ENCODE peak calls at places on chromosomes 3 and 15, in nine cellular contexts. One of them, this sample, is unnamed.

GRCh38 chr15:84654689-84655453 is 788 bp upstream of the WDR73 start:
- DNase-seq in fibroblast of villous mesenchyme: peak
- DNase-seq in fibroblast of lung: peak
- DNase-seq in endothelial cell: peak
- DNase-seq in progenitor cell of endocrine pancreas: peak
- DNase-seq in B cell: peak
- DNase-seq in GM06990: peak
- DNase-seq in A549: peak
- DNase-seq in astrocyte of the cerebellum: peak
- DNase-seq in this sample: peak

GRCh38 chr15:31397851-31398661 is 71.4 kb downstream of the KLF13 start:
- DNase-seq in B cell: no peak
- DNase-seq in astrocyte of the cerebellum: no peak
- DNase-seq in GM06990: no peak
- DNase-seq in fibroblast of lung: no peak
- DNase-seq in A549: no peak
- DNase-seq in fibroblast of villous mesenchyme: peak
- DNase-seq in endothelial cell: no peak
- DNase-seq in progenitor cell of endocrine pancreas: no peak
- DNase-seq in this sample: peak

GRCh38 chr15:64571857-64572291 is 111.5 kb downstream of the ZNF609 start:
- DNase-seq in fibroblast of lung: no peak
- DNase-seq in astrocyte of the cerebellum: no peak
- DNase-seq in progenitor cell of endocrine pancreas: no peak
- DNase-seq in B cell: peak
- DNase-seq in A549: no peak
- DNase-seq in endothelial cell: no peak
- DNase-seq in fibroblast of villous mesenchyme: no peak
- DNase-seq in GM06990: peak
- DNase-seq in this sample: peak

GRCh38 chr3:57927916-57928315 is 80.3 kb upstream of the FLNB start:
- DNase-seq in astrocyte of the cerebellum: no peak
- DNase-seq in fibroblast of villous mesenchyme: peak
- DNase-seq in GM06990: no peak
- DNase-seq in A549: no peak
- DNase-seq in endothelial cell: no peak
- DNase-seq in progenitor cell of endocrine pancreas: no peak
- DNase-seq in fibroblast of lung: no peak
- DNase-seq in B cell: no peak
- DNase-seq in this sample: no peak

GRCh38 chr3:58581328-58582091 is 4.3 kb upstream of the FAM107A start:
- DNase-seq in GM06990: no peak
- DNase-seq in B cell: no peak
- DNase-seq in endothelial cell: no peak
- DNase-seq in A549: no peak
- DNase-seq in progenitor cell of endocrine pancreas: no peak
- DNase-seq in fibroblast of lung: no peak
- DNase-seq in astrocyte of the cerebellum: peak
- DNase-seq in fibroblast of villous mesenchyme: no peak
- DNase-seq in this sample: no peak

GRCh38 chr3:174419216-174419615 is 439.9 kb upstream of the NAALADL2 start:
- DNase-seq in B cell: no peak
- DNase-seq in astrocyte of the cerebellum: no peak
- DNase-seq in progenitor cell of endocrine pancreas: no peak
- DNase-seq in fibroblast of lung: no peak
- DNase-seq in A549: no peak
- DNase-seq in endothelial cell: no peak
- DNase-seq in fibroblast of villous mesenchyme: no peak
- DNase-seq in GM06990: no peak
- DNase-seq in this sample: no peak

GRCh38 chr15:34365836-34366235 is 1.2 kb downstream of the LPCAT4 start:
- DNase-seq in GM06990: no peak
- DNase-seq in astrocyte of the cerebellum: no peak
- DNase-seq in fibroblast of villous mesenchyme: no peak
- DNase-seq in endothelial cell: no peak
- DNase-seq in progenitor cell of endocrine pancreas: no peak
- DNase-seq in fibroblast of lung: no peak
- DNase-seq in A549: no peak
- DNase-seq in B cell: no peak
- DNase-seq in this sample: no peak

GRCh38 chr3:8441969-8442559 is 59.6 kb upstream of the LMCD1 start:
- DNase-seq in fibroblast of lung: peak
- DNase-seq in endothelial cell: peak
- DNase-seq in progenitor cell of endocrine pancreas: peak
- DNase-seq in fibroblast of villous mesenchyme: peak
- DNase-seq in astrocyte of the cerebellum: peak
- DNase-seq in GM06990: no peak
- DNase-seq in B cell: no peak
- DNase-seq in A549: peak
- DNase-seq in this sample: peak

GRCh38 chr3:121295966-121296365 is 249.8 kb downstream of the POLQ start:
- DNase-seq in GM06990: no peak
- DNase-seq in progenitor cell of endocrine pancreas: no peak
- DNase-seq in B cell: no peak
- DNase-seq in astrocyte of the cerebellum: no peak
- DNase-seq in A549: no peak
- DNase-seq in fibroblast of villous mesenchyme: peak
- DNase-seq in endothelial cell: no peak
- DNase-seq in fibroblast of lung: peak
- DNase-seq in this sample: no peak

GRCh38 chr3:193912621-193913178 is 223.2 kb upstream of the HES1 start:
- DNase-seq in endothelial cell: no peak
- DNase-seq in fibroblast of lung: no peak
- DNase-seq in progenitor cell of endocrine pancreas: no peak
- DNase-seq in B cell: no peak
- DNase-seq in A549: no peak
- DNase-seq in GM06990: no peak
- DNase-seq in fibroblast of villous mesenchyme: no peak
- DNase-seq in astrocyte of the cerebellum: no peak
- DNase-seq in this sample: no peak

GRCh38 chr3:184230603-184231528 is 1.5 kb downstream of the VWA5B2 start:
- DNase-seq in astrocyte of the cerebellum: no peak
- DNase-seq in A549: no peak
- DNase-seq in endothelial cell: no peak
- DNase-seq in GM06990: no peak
- DNase-seq in fibroblast of lung: no peak
- DNase-seq in B cell: no peak
- DNase-seq in progenitor cell of endocrine pancreas: no peak
- DNase-seq in fibroblast of villous mesenchyme: no peak
- DNase-seq in this sample: peak

GRCh38 chr3:189049458-189050231 is 122.1 kb upstream of the TPRG1 start:
- DNase-seq in A549: no peak
- DNase-seq in fibroblast of lung: no peak
- DNase-seq in astrocyte of the cerebellum: no peak
- DNase-seq in B cell: no peak
- DNase-seq in endothelial cell: no peak
- DNase-seq in progenitor cell of endocrine pancreas: no peak
- DNase-seq in fibroblast of villous mesenchyme: no peak
- DNase-seq in GM06990: no peak
- DNase-seq in this sample: no peak

GRCh38 chr15:66651913-66652642 is 50.0 kb upstream of the SMAD6 start:
- DNase-seq in astrocyte of the cerebellum: no peak
- DNase-seq in fibroblast of villous mesenchyme: no peak
- DNase-seq in GM06990: no peak
- DNase-seq in endothelial cell: no peak
- DNase-seq in progenitor cell of endocrine pancreas: no peak
- DNase-seq in fibroblast of lung: no peak
- DNase-seq in A549: no peak
- DNase-seq in B cell: no peak
- DNase-seq in this sample: no peak

GRCh38 chr3:79724206-79724605 is 43.6 kb downstream of the ROBO1 start:
- DNase-seq in fibroblast of lung: no peak
- DNase-seq in progenitor cell of endocrine pancreas: no peak
- DNase-seq in fibroblast of villous mesenchyme: no peak
- DNase-seq in GM06990: no peak
- DNase-seq in A549: no peak
- DNase-seq in astrocyte of the cerebellum: no peak
- DNase-seq in endothelial cell: peak
- DNase-seq in B cell: no peak
- DNase-seq in this sample: no peak

GRCh38 chr3:122793568-122794416 is at the start of gene HSPBAP1:
- DNase-seq in A549: peak
- DNase-seq in fibroblast of villous mesenchyme: peak
- DNase-seq in B cell: peak
- DNase-seq in fibroblast of lung: peak
- DNase-seq in progenitor cell of endocrine pancreas: peak
- DNase-seq in GM06990: peak
- DNase-seq in endothelial cell: peak
- DNase-seq in astrocyte of the cerebellum: peak
- DNase-seq in this sample: peak

GRCh38 chr3:39869890-39870289 is 60.5 kb downstream of the MYRIP start:
- DNase-seq in B cell: no peak
- DNase-seq in A549: no peak
- DNase-seq in fibroblast of villous mesenchyme: no peak
- DNase-seq in progenitor cell of endocrine pancreas: no peak
- DNase-seq in astrocyte of the cerebellum: no peak
- DNase-seq in fibroblast of lung: no peak
- DNase-seq in endothelial cell: no peak
- DNase-seq in GM06990: no peak
- DNase-seq in this sample: no peak

GRCh38 chr3:13133471-13133981 is 60.3 kb upstream of the IQSEC1 start:
- DNase-seq in fibroblast of villous mesenchyme: no peak
- DNase-seq in GM06990: no peak
- DNase-seq in endothelial cell: no peak
- DNase-seq in B cell: no peak
- DNase-seq in astrocyte of the cerebellum: no peak
- DNase-seq in progenitor cell of endocrine pancreas: no peak
- DNase-seq in A549: no peak
- DNase-seq in fibroblast of lung: no peak
- DNase-seq in this sample: no peak

GRCh38 chr3:77563012-77563411 is 523.1 kb downstream of the ROBO2 start:
- DNase-seq in endothelial cell: no peak
- DNase-seq in B cell: no peak
- DNase-seq in A549: no peak
- DNase-seq in GM06990: no peak
- DNase-seq in astrocyte of the cerebellum: no peak
- DNase-seq in fibroblast of lung: no peak
- DNase-seq in progenitor cell of endocrine pancreas: no peak
- DNase-seq in fibroblast of villous mesenchyme: no peak
- DNase-seq in this sample: no peak

GRCh38 chr15:51030649-51031316 is 63.9 kb downstream of the TNFAIP8L3 start:
- DNase-seq in fibroblast of lung: peak
- DNase-seq in progenitor cell of endocrine pancreas: no peak
- DNase-seq in endothelial cell: no peak
- DNase-seq in astrocyte of the cerebellum: no peak
- DNase-seq in B cell: no peak
- DNase-seq in GM06990: no peak
- DNase-seq in fibroblast of villous mesenchyme: peak
- DNase-seq in A549: peak
- DNase-seq in this sample: no peak

DNA sequence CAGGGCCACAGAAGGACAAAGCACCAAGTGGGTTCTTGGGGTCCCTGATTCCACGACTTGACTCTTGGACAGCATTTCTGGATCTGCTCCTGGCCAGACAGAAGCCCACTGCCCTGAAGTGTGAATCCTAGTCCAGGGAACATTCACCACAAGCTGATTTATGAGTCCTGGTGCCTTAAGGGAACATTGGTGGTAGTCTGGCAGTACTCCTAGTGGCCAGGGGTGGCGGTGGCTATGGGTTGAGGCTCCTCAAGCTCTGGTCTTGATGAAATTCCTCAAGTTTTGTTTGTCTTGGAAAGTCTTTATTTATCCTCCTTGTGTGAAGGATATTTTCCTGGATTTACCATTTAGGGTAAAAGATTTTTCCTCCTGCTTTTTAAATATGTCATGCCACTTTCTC is 307.5 kb downstream of the PYDC2 start:
- DNase-seq in GM06990: no peak
- DNase-seq in B cell: no peak
- DNase-seq in A549: no peak
- DNase-seq in fibroblast of lung: no peak
- DNase-seq in endothelial cell: no peak
- DNase-seq in fibroblast of villous mesenchyme: no peak
- DNase-seq in astrocyte of the cerebellum: no peak
- DNase-seq in progenitor cell of endocrine pancreas: no peak
- DNase-seq in this sample: no peak
- TF ChIP-seq CTCF in GM06990: peak
- TF ChIP-seq CTCF in B cell: no peak
- TF ChIP-seq CTCF in A549: no peak
- TF ChIP-seq CTCF in fibroblast of lung: no peak
- TF ChIP-seq CTCF in endothelial cell: no peak
- TF ChIP-seq CTCF in fibroblast of villous mesenchyme: no peak
- TF ChIP-seq CTCF in astrocyte of the cerebellum: peak
- TF ChIP-seq CTCF in progenitor cell of endocrine pancreas: no peak
- TF ChIP-seq CTCF in this sample: no peak

DNA sequence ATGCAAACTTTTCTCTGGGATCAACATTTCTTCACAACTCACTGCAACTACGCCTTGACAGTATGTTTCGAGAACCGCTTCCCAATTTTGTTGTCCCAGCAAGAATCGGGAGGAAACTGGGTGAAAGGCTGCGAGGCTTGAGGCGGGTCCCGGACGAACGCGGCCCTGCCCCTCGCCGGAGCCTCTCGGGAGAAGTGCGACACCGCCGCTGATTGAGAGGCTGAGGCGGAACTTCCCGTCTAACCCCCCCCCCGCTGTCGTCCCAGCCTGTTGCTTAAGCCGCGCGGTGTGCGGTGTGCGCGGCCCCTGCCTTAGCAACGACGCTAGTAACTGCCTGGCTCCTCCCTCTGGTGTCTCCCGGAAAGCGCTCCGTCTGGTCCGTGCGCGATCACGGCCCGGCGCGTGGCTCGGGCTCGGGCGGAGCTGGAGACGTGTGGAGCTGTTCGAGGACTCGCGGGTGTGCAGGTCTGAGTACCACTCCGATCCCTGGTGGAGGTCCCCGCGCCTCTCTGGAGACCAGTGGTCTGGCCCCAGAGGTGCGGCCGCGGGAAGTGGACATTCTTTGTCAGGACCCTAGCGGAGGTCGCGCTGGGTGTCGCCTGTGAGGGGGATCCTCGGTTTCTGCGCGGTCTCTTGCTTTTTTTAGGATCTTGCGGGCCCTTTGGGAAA is at the start of the genes DTWD1 and FAM227B:
- DNase-seq in fibroblast of villous mesenchyme: peak
- DNase-seq in progenitor cell of endocrine pancreas: peak
- DNase-seq in endothelial cell: peak
- DNase-seq in fibroblast of lung: peak
- DNase-seq in A549: peak
- DNase-seq in B cell: peak
- DNase-seq in GM06990: peak
- DNase-seq in astrocyte of the cerebellum: peak
- DNase-seq in this sample: peak
- TF ChIP-seq CTCF in fibroblast of villous mesenchyme: no peak
- TF ChIP-seq CTCF in progenitor cell of endocrine pancreas: no peak
- TF ChIP-seq CTCF in endothelial cell: no peak
- TF ChIP-seq CTCF in fibroblast of lung: no peak
- TF ChIP-seq CTCF in A549: no peak
- TF ChIP-seq CTCF in B cell: no peak
- TF ChIP-seq CTCF in GM06990: peak
- TF ChIP-seq CTCF in astrocyte of the cerebellum: no peak
- TF ChIP-seq CTCF in this sample: no peak

GRCh38 chr15:53752406-53752805 is 7.1 kb downstream of the WDR72 start:
- DNase-seq in GM06990: no peak
- DNase-seq in A549: no peak
- DNase-seq in endothelial cell: no peak
- DNase-seq in astrocyte of the cerebellum: no peak
- DNase-seq in B cell: no peak
- DNase-seq in progenitor cell of endocrine pancreas: no peak
- DNase-seq in fibroblast of lung: no peak
- DNase-seq in fibroblast of villous mesenchyme: no peak
- DNase-seq in this sample: no peak
- TF ChIP-seq CTCF in GM06990: no peak
- TF ChIP-seq CTCF in A549: no peak
- TF ChIP-seq CTCF in endothelial cell: no peak
- TF ChIP-seq CTCF in astrocyte of the cerebellum: no peak
- TF ChIP-seq CTCF in B cell: no peak
- TF ChIP-seq CTCF in progenitor cell of endocrine pancreas: no peak
- TF ChIP-seq CTCF in fibroblast of lung: no peak
- TF ChIP-seq CTCF in fibroblast of villous mesenchyme: no peak
- TF ChIP-seq CTCF in this sample: no peak

GRCh38 chr3:98068824-98069223 is 18.1 kb upstream of the OR5AC2 start:
- DNase-seq in B cell: no peak
- DNase-seq in fibroblast of lung: no peak
- DNase-seq in fibroblast of villous mesenchyme: no peak
- DNase-seq in GM06990: no peak
- DNase-seq in A549: no peak
- DNase-seq in endothelial cell: no peak
- DNase-seq in progenitor cell of endocrine pancreas: no peak
- DNase-seq in astrocyte of the cerebellum: no peak
- DNase-seq in this sample: no peak
- TF ChIP-seq CTCF in B cell: no peak
- TF ChIP-seq CTCF in fibroblast of lung: no peak
- TF ChIP-seq CTCF in fibroblast of villous mesenchyme: peak
- TF ChIP-seq CTCF in GM06990: no peak
- TF ChIP-seq CTCF in A549: no peak
- TF ChIP-seq CTCF in endothelial cell: peak
- TF ChIP-seq CTCF in progenitor cell of endocrine pancreas: peak
- TF ChIP-seq CTCF in astrocyte of the cerebellum: no peak
- TF ChIP-seq CTCF in this sample: no peak